ENCODE peak calls at places on chromosome 10, in seven cellular contexts. K, W, S, A, J, H and O are unnamed samples.
A peak's percentile ranks its signal among the peaks of the same experiment; 100 is the strongest.

GRCh38 chr10:74704629-74705360 is 121.6 kb upstream of the KAT6B start:
- DNase-seq in K (no peak), W (no peak), S (peak; percentile 88), A (no peak), J (peak; percentile 30), H (no peak), O (no peak)

GRCh38 chr10:7277874-7278273 is 133.0 kb downstream of the SFMBT2 start:
- DNase-seq in K (no peak), W (no peak), S (no peak), A (no peak), J (no peak), H (no peak), O (no peak)

GRCh38 chr10:108037061-108037460 is 872.6 kb upstream of the SORCS1 start:
- DNase-seq in K (no peak), W (no peak), S (no peak), A (no peak), J (no peak), H (no peak), O (no peak)

GRCh38 chr10:36671607-36672006 is 453.8 kb upstream of the ANKRD30A start:
- DNase-seq in K (no peak), W (no peak), S (no peak), A (no peak), J (peak; percentile 81), H (no peak), O (no peak)

GRCh38 chr10:59807629-59808620 is 54.7 kb upstream of the MRLN start:
- DNase-seq in K (no peak), W (no peak), S (no peak), A (no peak), J (no peak), H (no peak), O (peak; percentile 86)

GRCh38 chr10:31083765-31084184 is 52.1 kb upstream of the ZNF438 start:
- DNase-seq in K (peak; percentile 32), W (peak; percentile 71), S (peak; percentile 35), A (peak; percentile 48), J (peak; percentile 39), H (peak; percentile 72), O (peak; percentile 55)

GRCh38 chr10:67788028-67788886 is 49.7 kb downstream of the DNAJC12 start:
- DNase-seq in K (peak; percentile 79), W (peak; percentile 87), S (no peak), A (peak; percentile 64), J (no peak), H (peak; percentile 42), O (peak; percentile 10)

GRCh38 chr10:110363572-110364411 is 59.1 kb upstream of the SMNDC1 start:
- DNase-seq in K (peak; percentile 24), W (no peak), S (peak; percentile 75), A (no peak), J (no peak), H (no peak), O (no peak)

GRCh38 chr10:126500866-126501265 is 112.6 kb upstream of the ADAM12 start:
- DNase-seq in K (no peak), W (no peak), S (no peak), A (no peak), J (peak; percentile 56), H (no peak), O (no peak)

GRCh38 chr10:79274279-79275104 is 72.8 kb upstream of the PPIF start:
- DNase-seq in K (peak; percentile 64), W (peak; percentile 86), S (peak; percentile 82), A (no peak), J (no peak), H (no peak), O (peak; percentile 80)